ENCODE peak calls at places on chromosomes 6 and 20, in four cellular contexts. H, G, S and P are unnamed samples.

GRCh38 chr6:161748535-161749386 is 474.9 kb upstream of the AGPAT4 start:
- DNase-seq in H (peak), G (peak), S (peak), P (peak)

GRCh38 chr6:108733706-108734105 is 114.5 kb upstream of the ARMC2 start:
- DNase-seq in H (no peak), G (no peak), S (no peak), P (no peak)

GRCh38 chr6:105318660-105319059 is 84.2 kb downstream of the PREP start:
- DNase-seq in H (peak), G (peak), S (no peak), P (no peak)

GRCh38 chr6:89660981-89661380 is 22.4 kb upstream of the LYRM2 start:
- DNase-seq in H (no peak), G (no peak), S (no peak), P (no peak)

GRCh38 chr6:90123796-90124195 is 172.8 kb downstream of the BACH2 start:
- DNase-seq in H (peak), G (no peak), S (no peak), P (no peak)

GRCh38 chr20:51345601-51346101 is 196.9 kb downstream of the NFATC2 start:
- DNase-seq in H (peak), G (peak), S (no peak), P (no peak)

GRCh38 chr20:40251284-40251932 is 437.6 kb downstream of the MAFB start:
- DNase-seq in H (peak), G (peak), S (no peak), P (peak)

GRCh38 chr6:82690283-82690682 is 326.7 kb downstream of the TPBG start:
- DNase-seq in H (no peak), G (no peak), S (no peak), P (no peak)

GRCh38 chr6:43097098-43097489 is 21.0 kb downstream of the PTK7 start:
- DNase-seq in H (no peak), G (no peak), S (no peak), P (no peak)

GRCh38 chr20:64216036-64216435 is 39.5 kb upstream of the PCMTD2 start:
- DNase-seq in H (peak), G (peak), S (no peak), P (no peak)

GRCh38 chr6:141290871-141291270 is 841.9 kb upstream of the GJE1 start:
- DNase-seq in H (no peak), G (no peak), S (no peak), P (no peak)

GRCh38 chr20:25053207-25054132 is 4.5 kb downstream of the ACSS1 start:
- DNase-seq in H (peak), G (peak), S (no peak), P (no peak)

GRCh38 chr6:107853226-107853625 is 29.1 kb upstream of the SCML4 start:
- DNase-seq in H (no peak), G (no peak), S (no peak), P (no peak)

GRCh38 chr6:115191989-115192388 is 849.2 kb upstream of the HS3ST5 start:
- DNase-seq in H (no peak), G (no peak), S (no peak), P (no peak)

GRCh38 chr6:10640402-10640801 is 54.0 kb downstream of the C6orf52 start:
- DNase-seq in H (no peak), G (no peak), S (no peak), P (no peak)

GRCh38 chr6:14396826-14397517 is 279.4 kb downstream of the CD83 start:
- DNase-seq in H (peak), G (no peak), S (no peak), P (no peak)

GRCh38 chr6:14455442-14455841 is 337.9 kb downstream of the CD83 start:
- DNase-seq in H (no peak), G (no peak), S (no peak), P (no peak)

GRCh38 chr20:931401-931800 is 15.3 kb upstream of the ANGPT4 start:
- DNase-seq in H (no peak), G (no peak), S (no peak), P (no peak)

GRCh38 chr6:158313989-158314388 is 1.7 kb downstream of the TULP4 start:
- DNase-seq in H (no peak), G (no peak), S (no peak), P (no peak)

GRCh38 chr6:35911871-35912653 is 8.8 kb downstream of the SRPK1 start:
- DNase-seq in H (peak), G (peak), S (no peak), P (no peak)

GRCh38 chr6:169589699-169590257 is 112.1 kb downstream of the WDR27 start:
- DNase-seq in H (no peak), G (no peak), S (no peak), P (no peak)

GRCh38 chr6:2714359-2714895 is 36.3 kb downstream of the MYLK4 start:
- DNase-seq in H (peak), G (peak), S (no peak), P (no peak)

GRCh38 chr20:19692685-19693119 is 65.4 kb upstream of the RIN2 start:
- DNase-seq in H (peak), G (peak), S (peak), P (peak)

DNA sequence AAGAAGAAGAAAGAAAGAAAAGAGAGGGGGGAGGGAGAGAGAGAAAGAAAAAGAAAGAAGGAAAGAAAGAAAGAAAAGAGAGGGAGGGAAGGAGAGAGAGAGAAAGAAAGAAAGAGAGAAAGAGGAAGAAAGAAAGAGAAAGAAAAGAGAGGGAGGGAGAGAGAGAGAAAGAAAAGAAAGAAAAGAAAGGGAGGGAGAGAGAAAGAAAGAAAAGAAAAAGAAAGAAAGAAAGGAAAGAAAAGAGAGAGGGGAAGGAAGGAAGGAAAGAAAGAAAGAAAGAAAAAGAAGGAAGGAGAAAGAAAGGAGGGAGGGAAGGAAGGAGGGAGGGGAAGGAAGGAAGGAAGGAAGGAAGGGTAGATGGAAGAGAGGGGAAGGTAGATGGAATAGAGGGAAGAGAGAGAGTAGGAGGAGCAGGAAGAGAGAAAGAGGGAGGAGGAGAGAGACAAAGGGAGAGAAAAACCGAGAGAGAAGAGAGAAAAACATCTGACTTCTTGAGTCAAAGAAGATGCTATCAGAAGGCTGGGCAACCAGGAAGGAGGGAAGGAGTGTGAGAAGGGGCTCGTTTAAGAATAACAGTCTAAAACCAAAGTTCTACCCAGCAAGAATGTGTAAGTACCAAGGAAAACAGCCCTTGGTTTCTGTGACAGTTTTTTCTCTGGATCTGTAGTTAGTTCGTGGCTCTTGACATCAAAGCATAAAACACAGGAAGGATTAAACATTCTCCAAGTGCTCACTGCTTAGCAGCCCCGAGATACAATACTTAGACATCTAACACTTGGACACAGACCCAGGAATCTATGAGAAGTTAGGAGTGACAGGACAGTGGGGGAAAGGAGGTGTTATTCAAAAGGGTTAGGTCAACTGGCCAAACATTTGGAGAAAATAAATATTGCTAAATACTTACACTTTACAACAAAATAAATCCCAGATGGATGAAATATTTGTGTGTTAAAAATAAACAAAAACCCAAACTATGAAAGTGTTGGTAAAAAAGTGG is 131.9 kb upstream of the STMND1 start:
- DNase-seq in H (no peak), G (no peak), S (no peak), P (no peak)
- H3K4me3 ChIP-seq in H (no peak), G (no peak), S (no peak), P (no peak)

DNA sequence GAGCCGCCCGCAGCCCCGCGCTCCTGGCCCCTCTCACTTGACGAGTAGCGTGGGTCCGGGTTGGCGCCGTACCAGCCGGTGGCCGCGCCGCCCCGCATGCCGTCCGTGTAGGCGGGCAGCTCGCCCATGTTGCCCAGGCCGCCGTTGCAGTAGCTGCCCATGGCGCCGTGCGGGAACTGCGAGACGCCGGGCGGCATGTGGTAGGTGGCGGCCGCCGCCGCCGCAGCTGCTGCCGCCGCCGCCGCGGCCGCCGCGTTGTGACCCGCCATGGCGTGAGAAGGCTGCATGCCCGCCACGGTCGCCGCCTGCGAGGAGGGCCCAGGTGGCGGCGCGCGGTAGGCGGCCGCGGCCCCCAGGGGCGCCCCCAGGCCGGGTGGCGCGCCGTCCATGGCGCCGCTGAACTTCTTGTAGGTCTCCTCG is 395 bp downstream of the NKX2-4 start:
- DNase-seq in H (no peak), G (no peak), S (no peak), P (no peak)
- H3K4me3 ChIP-seq in H (no peak), G (no peak), S (peak), P (peak)

GRCh38 chr6:146545608-146546007 is 2.0 kb downstream of the RAB32 start:
- DNase-seq in H (peak), G (peak), S (no peak), P (no peak)

GRCh38 chr6:146548898-146549374 is 5.3 kb downstream of the RAB32 start:
- DNase-seq in H (no peak), G (no peak), S (no peak), P (no peak)

GRCh38 chr6:146550911-146551310 is 7.3 kb downstream of the RAB32 start:
- DNase-seq in H (peak), G (peak), S (no peak), P (no peak)

GRCh38 chr6:146546440-146546839 is 2.8 kb downstream of the RAB32 start:
- DNase-seq in H (peak), G (peak), S (no peak), P (no peak)

GRCh38 chr6:146547889-146548288 is 4.3 kb downstream of the RAB32 start:
- DNase-seq in H (no peak), G (no peak), S (no peak), P (no peak)
- H3K4me3 ChIP-seq in H (no peak), G (no peak), S (no peak), P (no peak)

DNA sequence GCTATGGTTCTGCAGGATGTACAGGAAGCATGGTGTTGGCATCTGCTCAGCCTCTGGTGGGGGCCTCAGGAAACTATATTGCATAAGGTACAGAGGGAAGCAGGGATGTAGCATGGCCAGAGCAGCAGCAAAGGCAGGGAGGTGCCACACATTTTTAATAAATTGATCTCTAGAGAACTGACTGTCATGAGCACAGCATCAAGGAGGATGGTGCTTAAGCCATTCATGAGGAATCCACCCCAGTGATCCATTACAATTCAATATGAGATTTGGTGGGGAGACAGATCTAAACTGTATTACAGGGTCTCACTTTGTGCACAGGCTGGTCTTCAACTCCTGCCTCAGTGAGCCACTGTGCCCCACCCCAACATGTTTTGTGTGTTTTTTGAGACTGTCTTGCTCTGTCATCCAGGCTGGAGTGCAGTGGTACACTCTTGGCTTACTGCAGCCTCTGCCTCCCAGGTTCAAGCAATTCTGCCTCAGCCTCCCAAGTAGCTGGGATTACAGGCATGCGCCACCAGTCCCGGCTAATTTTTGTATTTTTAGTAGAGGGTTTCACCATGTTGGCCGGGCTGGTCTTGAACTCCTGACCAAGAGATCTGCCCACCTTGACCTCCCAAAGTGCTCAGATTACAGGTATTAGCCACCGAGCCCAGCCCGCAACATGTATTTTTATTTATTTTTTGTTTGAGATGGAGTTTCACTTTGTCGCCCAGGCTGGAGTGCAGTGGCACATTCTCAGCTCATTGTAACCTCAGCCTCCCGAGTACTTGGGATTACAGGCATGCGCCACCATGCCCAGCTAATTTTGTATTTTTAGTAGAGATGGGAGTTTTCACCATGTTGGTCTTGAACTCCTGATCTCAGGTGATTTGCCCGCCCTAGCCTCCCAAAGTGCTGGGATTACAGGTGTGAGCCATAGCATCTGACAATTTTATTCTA is 10.3 kb downstream of the HSPA1B start:
- DNase-seq in H (peak), G (peak), S (no peak), P (no peak)
- H3K4me3 ChIP-seq in H (peak), G (peak), S (peak), P (no peak)

GRCh38 chr6:118506071-118506638 is 41.9 kb upstream of the PLN start:
- DNase-seq in H (no peak), G (no peak), S (no peak), P (no peak)
- H3K4me3 ChIP-seq in H (no peak), G (no peak), S (no peak), P (no peak)

GRCh38 chr6:104050455-104050854 is 809.3 kb downstream of the HACE1 start:
- DNase-seq in H (no peak), G (no peak), S (no peak), P (no peak)
- H3K4me3 ChIP-seq in H (no peak), G (no peak), S (no peak), P (no peak)

DNA sequence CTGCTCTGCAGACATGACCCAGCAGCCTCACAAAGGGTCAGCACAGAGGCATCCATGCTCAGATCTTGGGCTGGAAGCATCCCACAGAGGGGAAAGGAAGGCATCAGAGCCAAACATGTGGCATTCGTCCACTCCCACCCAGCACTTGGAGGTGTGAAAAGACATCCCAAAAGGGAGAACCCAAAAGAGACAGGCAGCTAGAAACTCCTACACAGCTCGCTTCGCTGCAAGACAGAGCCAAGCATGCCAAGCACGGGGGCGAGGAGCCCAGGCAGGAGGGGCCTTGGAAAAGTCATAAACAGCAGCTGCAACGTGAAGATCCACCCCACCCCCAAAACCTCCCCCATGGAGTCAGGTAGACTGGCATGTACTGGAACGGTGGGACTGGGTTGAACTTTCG is 183.5 kb downstream of the UNC5CL start:
- DNase-seq in H (no peak), G (no peak), S (no peak), P (no peak)
- H3K4me3 ChIP-seq in H (no peak), G (no peak), S (no peak), P (no peak)